ENCODE peak calls at places on chromosomes 1 and 21, in nine cellular contexts. W is amygdala; J is NT2/D1; Y is NCI-H1048; F is CD8-positive, alpha-beta T cell; A is cerebellum; B is left colon; L is GM06990; C is stomach. G is an unnamed sample.

GRCh38 chr1:45266151-45266801 is 59.9 kb upstream of the ZSWIM5 start:
- DNase-seq in A (no peak), J (no peak), F (no peak), B (peak; percentile 26), W (no peak), C (peak; percentile 40), L (no peak), Y (no peak), G (peak; percentile 82)

GRCh38 chr1:180519846-180520245 is 17.5 kb upstream of the ACBD6 start:
- DNase-seq in F (no peak), Y (no peak), L (no peak), C (no peak), W (no peak), A (no peak), B (no peak), J (no peak), G (no peak)

GRCh38 chr1:32144033-32144432 is 35.4 kb upstream of the TXLNA start:
- DNase-seq in J (no peak), L (no peak), W (no peak), B (no peak), C (no peak), Y (no peak), F (no peak), A (no peak), G (no peak)

GRCh38 chr1:50666849-50667248 is 243.6 kb upstream of the DMRTA2 start:
- DNase-seq in B (no peak), C (no peak), Y (no peak), A (no peak), F (no peak), L (no peak), W (no peak), J (no peak), G (no peak)

GRCh38 chr21:43305336-43305665 is 121.6 kb downstream of the SIK1 start:
- DNase-seq in C (no peak), L (no peak), Y (no peak), W (no peak), J (no peak), B (no peak), F (no peak), A (no peak), G (no peak)

GRCh38 chr1:201542166-201543045 is 3.5 kb downstream of the NAV1 start:
- DNase-seq in Y (no peak), A (no peak), B (no peak), F (no peak), J (no peak), C (no peak), W (no peak), L (no peak), G (peak; percentile 22)

GRCh38 chr1:212595787-212596714 is 12.5 kb upstream of the ATF3 start:
- DNase-seq in B (peak; percentile 34), J (no peak), C (no peak), F (peak; percentile 11), Y (peak; percentile 50), W (no peak), L (peak; percentile 80), A (no peak), G (peak; percentile 100)

GRCh38 chr1:31762726-31763670 is 1.1 kb downstream of the ADGRB2 start:
- DNase-seq in B (peak; percentile 69), J (peak; percentile 74), L (peak; percentile 50), Y (peak; percentile 53), F (peak; percentile 69), W (peak; percentile 86), C (peak; percentile 80), A (peak; percentile 72), G (peak; percentile 76)

GRCh38 chr1:190119683-190120082 is 358.0 kb downstream of the BRINP3 start:
- DNase-seq in A (no peak), Y (no peak), J (no peak), L (no peak), C (no peak), F (no peak), B (no peak), W (no peak), G (no peak)

GRCh38 chr1:111471012-111471411 is 2.8 kb upstream of the C1orf162 start:
- DNase-seq in B (peak; percentile 35), A (no peak), Y (no peak), C (peak; percentile 50), W (no peak), J (no peak), L (peak; percentile 44), F (peak; percentile 63), G (no peak)

GRCh38 chr1:154607084-154607747 is 770 bp downstream of the ADAR start:
- DNase-seq in W (peak; percentile 63), C (no peak), B (peak; percentile 39), A (no peak), J (no peak), Y (no peak), L (peak; percentile 53), F (peak; percentile 16), G (peak; percentile 33)

GRCh38 chr1:205538211-205538840 is 33.9 kb downstream of the CDK18 start:
- DNase-seq in J (no peak), A (no peak), Y (no peak), L (no peak), C (peak; percentile 15), B (no peak), F (no peak), W (no peak), G (peak; percentile 58)

GRCh38 chr1:39732730-39733129 is 6.0 kb upstream of the PPIE start:
- DNase-seq in C (no peak), L (no peak), Y (no peak), A (no peak), J (no peak), B (no peak), W (no peak), F (no peak), G (no peak)

GRCh38 chr1:48003741-48004503 is 6.7 kb upstream of the TRABD2B start:
- DNase-seq in B (peak; percentile 48), J (no peak), W (no peak), L (no peak), F (no peak), Y (no peak), A (no peak), C (no peak), G (no peak)

GRCh38 chr1:47837046-47837830 is 159.9 kb downstream of the TRABD2B start:
- DNase-seq in B (no peak), Y (no peak), A (no peak), J (no peak), W (no peak), F (no peak), C (no peak), L (no peak), G (no peak)

GRCh38 chr1:58035523-58035922 is 511.0 kb downstream of the OMA1 start:
- DNase-seq in Y (no peak), W (no peak), C (no peak), L (no peak), F (no peak), A (peak; percentile 6), B (no peak), J (peak; percentile 50), G (no peak)

GRCh38 chr1:19113362-19114092 is 96.5 kb downstream of the UBR4 start:
- DNase-seq in F (peak; percentile 11), Y (no peak), C (no peak), W (no peak), L (no peak), B (peak; percentile 46), J (peak; percentile 33), A (peak; percentile 54), G (peak; percentile 61)

GRCh38 chr1:107147813-107148212 is 7.0 kb downstream of the NTNG1 start:
- DNase-seq in A (no peak), Y (no peak), L (no peak), B (no peak), C (no peak), W (no peak), J (no peak), F (no peak), G (no peak)

GRCh38 chr1:155000725-155001437 is 1.7 kb upstream of the ZBTB7B start:
- DNase-seq in C (peak; percentile 97), A (peak; percentile 90), L (peak; percentile 96), J (peak; percentile 98), Y (peak; percentile 77), W (peak; percentile 87), F (peak; percentile 74), B (peak; percentile 96), G (peak; percentile 98)

GRCh38 chr1:232704256-232704655 is 74.3 kb upstream of the SIPA1L2 start:
- DNase-seq in C (no peak), W (no peak), L (no peak), J (no peak), F (no peak), Y (no peak), B (no peak), A (no peak), G (no peak)

GRCh38 chr21:25908495-25908894 is 173.7 kb downstream of the GABPA start:
- DNase-seq in A (no peak), L (no peak), W (no peak), B (no peak), F (no peak), J (no peak), Y (no peak), C (no peak), G (no peak)

GRCh38 chr1:169538998-169539871 is 47.0 kb downstream of the F5 start:
- DNase-seq in C (no peak), B (no peak), F (no peak), Y (no peak), L (no peak), A (no peak), W (no peak), J (no peak), G (peak; percentile 99)

GRCh38 chr1:65691152-65691900 is 101.4 kb upstream of the PDE4B start:
- DNase-seq in L (no peak), F (no peak), B (no peak), A (no peak), C (no peak), W (peak; percentile 52), Y (no peak), J (no peak), G (no peak)

GRCh38 chr1:226199971-226200370 is 13.4 kb upstream of the ACBD3 start:
- DNase-seq in Y (no peak), L (no peak), B (no peak), F (no peak), A (no peak), W (no peak), J (no peak), C (no peak), G (no peak)

GRCh38 chr21:29257701-29258100 is 41.0 kb upstream of the BACH1 start:
- DNase-seq in L (no peak), B (no peak), J (no peak), A (no peak), Y (no peak), W (no peak), F (no peak), C (no peak), G (peak; percentile 29)

GRCh38 chr1:41221995-41222991 is 19.8 kb downstream of the SCMH1 start:
- DNase-seq in W (no peak), C (no peak), L (peak; percentile 23), A (peak; percentile 10), B (no peak), Y (no peak), F (no peak), J (no peak), G (no peak)

GRCh38 chr1:80218112-80218511 is 1211.6 kb upstream of the ADGRL4 start:
- DNase-seq in L (no peak), A (no peak), W (no peak), J (peak; percentile 54), B (no peak), F (no peak), Y (peak; percentile 48), C (no peak), G (peak; percentile 77)

G was measured in PC-3.